ENCODE peak calls at places on chromosomes 5 and 9, in four cellular contexts. X is activated CD4-positive, alpha-beta T cell treated with anti-CD3 and anti-CD28 coated beads, Interleukin-2, amount 10 ng/mL, durations not matched to agents 7 days and 5 days; E is psoas muscle; Z is left ventricle myocardium inferior. R is an unnamed sample.
A peak's percentile ranks its signal among the peaks of the same experiment; 100 is the strongest.

GRCh38 chr9:131111854-131112311 is 13.5 kb upstream of the NUP214 start:
- DNase-seq in X (no peak), E (no peak), Z (no peak), R (no peak)

GRCh38 chr5:14110680-14111079 is 32.5 kb upstream of the TRIO start:
- DNase-seq in X (no peak), E (no peak), Z (no peak), R (no peak)

GRCh38 chr5:181164076-181164952 is 16.9 kb downstream of the OR2V2 start:
- DNase-seq in X (no peak), E (no peak), Z (no peak), R (no peak)

GRCh38 chr9:125142560-125143376 is 560 bp downstream of the SCAI start:
- DNase-seq in X (peak; percentile 23), E (no peak), Z (no peak), R (no peak)

GRCh38 chr5:173890195-173890951 is 2.2 kb downstream of the CPEB4 start:
- DNase-seq in X (no peak), E (peak; percentile 33), Z (peak; percentile 38), R (no peak)

GRCh38 chr9:134316444-134317160 is 9.7 kb upstream of the RXRA start:
- DNase-seq in X (no peak), E (peak; percentile 45), Z (peak; percentile 61), R (no peak)

GRCh38 chr5:93883459-93883858 is 142.1 kb upstream of the POU5F2 start:
- DNase-seq in X (no peak), E (no peak), Z (no peak), R (no peak)

GRCh38 chr9:89923961-89924504 is 319.2 kb downstream of the GADD45G start:
- DNase-seq in X (peak; percentile 23), E (no peak), Z (no peak), R (no peak)

GRCh38 chr5:59124983-59125960 is 542.4 kb downstream of the RAB3C start:
- DNase-seq in X (peak; percentile 47), E (no peak), Z (no peak), R (no peak)

GRCh38 chr9:2298217-2298616 is 283.1 kb downstream of the SMARCA2 start:
- DNase-seq in X (no peak), E (no peak), Z (no peak), R (no peak)

GRCh38 chr5:111028865-111029264 is 42.6 kb upstream of the TSLP start:
- DNase-seq in X (no peak), E (no peak), Z (no peak), R (no peak)

GRCh38 chr9:75071530-75072122 is 16.3 kb downstream of the NMRK1 start:
- DNase-seq in X (peak; percentile 52), E (no peak), Z (no peak), R (no peak)

GRCh38 chr5:148915224-148915803 is 88.9 kb downstream of the ADRB2 start:
- DNase-seq in X (no peak), E (no peak), Z (no peak), R (no peak)

GRCh38 chr9:127884976-127885490 is 7.6 kb upstream of the AK1 start:
- DNase-seq in X (no peak), E (no peak), Z (no peak), R (no peak)

GRCh38 chr9:87639949-87640348 is 86.0 kb upstream of the CTSL start:
- DNase-seq in X (no peak), E (no peak), Z (no peak), R (no peak)

GRCh38 chr5:62575066-62575465 is 3.6 kb upstream of the LRRC70 start:
- DNase-seq in X (no peak), E (no peak), Z (no peak), R (no peak)

GRCh38 chr9:72858089-72858912 is 94.6 kb downstream of the ALDH1A1 start:
- DNase-seq in X (no peak), E (peak; percentile 24), Z (no peak), R (no peak)

GRCh38 chr5:147750065-147750464 is 32.5 kb downstream of the JAKMIP2 start:
- DNase-seq in X (no peak), E (no peak), Z (no peak), R (no peak)